ENCODE peak calls at places on chromosomes 1 and 21, in seven cellular contexts. V, E, P, B, O, D and T are unnamed samples.
A peak's percentile ranks its signal among the peaks of the same experiment; 100 is the strongest.

GRCh38 chr1:15027515-15027948 is 126.0 kb upstream of the TMEM51 start:
- DNase-seq in B (peak; percentile 67), E (peak; percentile 52), D (no peak), V (peak; percentile 54), P (peak; percentile 61), O (no peak), T (peak; percentile 81)

GRCh38 chr1:94048413-94049164 is 72.4 kb downstream of the ABCA4 start:
- DNase-seq in P (peak; percentile 77), E (no peak), D (no peak), V (peak; percentile 58), O (no peak), B (peak; percentile 30), T (no peak)

GRCh38 chr1:235021815-235022214 is 106.8 kb downstream of the TOMM20 start:
- DNase-seq in P (no peak), D (no peak), E (no peak), O (no peak), V (no peak), B (no peak), T (no peak)

GRCh38 chr1:24641646-24642151 is 1.4 kb upstream of the SRRM1 start:
- DNase-seq in B (peak; percentile 41), V (peak; percentile 27), D (no peak), O (peak; percentile 17), E (peak; percentile 32), P (no peak), T (peak; percentile 48)

GRCh38 chr1:233796146-233796798 is 108.2 kb upstream of the SLC35F3 start:
- DNase-seq in V (no peak), E (no peak), P (no peak), D (no peak), B (no peak), O (no peak), T (no peak)

GRCh38 chr1:43830802-43831201 is 102.8 kb upstream of the ARTN start:
- DNase-seq in D (no peak), P (no peak), V (no peak), B (no peak), O (no peak), E (no peak), T (no peak)

GRCh38 chr1:1788646-1789431 is 10.6 kb upstream of the NADK start:
- DNase-seq in P (no peak), O (no peak), B (peak; percentile 41), E (no peak), D (no peak), V (no peak), T (peak; percentile 32)

GRCh38 chr21:44370027-44370735 is 16.8 kb downstream of the TRPM2 start:
- DNase-seq in E (peak; percentile 78), V (peak; percentile 4), O (no peak), B (peak; percentile 79), P (peak; percentile 2), D (no peak), T (peak; percentile 78)

GRCh38 chr21:44568667-44569556 is 4.6 kb upstream of the KRTAP10-4 start:
- DNase-seq in B (no peak), D (no peak), O (no peak), P (no peak), E (no peak), V (no peak), T (no peak)

GRCh38 chr1:24126672-24127023 is 14.7 kb upstream of the MYOM3 start:
- DNase-seq in V (no peak), B (no peak), E (no peak), O (no peak), P (no peak), D (no peak), T (no peak)

GRCh38 chr1:172068334-172068733 is 227.0 kb downstream of the DNM3 start:
- DNase-seq in P (no peak), V (no peak), E (no peak), B (no peak), O (no peak), D (no peak), T (no peak)

GRCh38 chr1:21537511-21537931 is 28.3 kb downstream of the ALPL start:
- DNase-seq in B (no peak), E (no peak), D (no peak), P (no peak), V (peak; percentile 71), O (no peak), T (no peak)

GRCh38 chr1:18789246-18789645 is 70.2 kb downstream of the TAS1R2 start:
- DNase-seq in P (no peak), O (no peak), B (no peak), E (no peak), D (no peak), V (no peak), T (no peak)

GRCh38 chr1:207056673-207057072 is 3.6 kb downstream of the PFKFB2 start:
- DNase-seq in V (no peak), D (no peak), O (no peak), B (no peak), P (no peak), E (no peak), T (peak; percentile 45)
- H3K27ac ChIP-seq in V (peak overlapping the region; percentile 92), D (peak overlapping the region; percentile 16), O (no peak overlapping the region), B (no peak overlapping the region), P (no peak overlapping the region), E (no peak overlapping the region), T (peak overlapping the region; percentile 70)

GRCh38 chr21:41753001-41753725 is 13.7 kb downstream of the RIPK4 start:
- DNase-seq in O (no peak), D (no peak), B (no peak), E (no peak), P (no peak), V (no peak), T (no peak)
- H3K27ac ChIP-seq in O (no peak overlapping the region), D (peak overlapping the region; percentile 89), B (no peak overlapping the region), E (no peak overlapping the region), P (no peak overlapping the region), V (no peak overlapping the region), T (no peak overlapping the region)

DNA sequence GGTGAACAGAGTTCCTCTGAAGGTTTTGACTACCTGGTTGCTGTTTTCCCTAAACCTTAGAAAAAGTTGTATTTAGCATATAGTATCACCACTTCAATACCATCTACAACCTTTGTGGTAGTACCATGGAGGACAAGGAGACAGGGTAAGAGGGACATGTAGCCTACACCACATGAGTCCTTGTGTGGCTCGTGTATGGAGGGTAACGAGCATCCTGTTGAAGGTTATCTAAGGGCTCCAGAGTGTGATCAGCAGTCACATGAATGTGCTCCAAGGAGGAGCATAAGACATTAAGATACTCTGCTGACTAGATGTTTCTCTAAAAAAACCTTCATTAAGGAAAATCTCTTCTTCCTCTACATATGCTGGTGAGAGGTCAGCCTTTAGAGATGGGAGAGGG is 67.3 kb downstream of the VCAM1 start:
- DNase-seq in D (no peak), E (no peak), O (no peak), P (no peak), V (no peak), B (no peak), T (no peak)
- H3K27ac ChIP-seq in D (no peak overlapping the region), E (no peak overlapping the region), O (no peak overlapping the region), P (no peak overlapping the region), V (no peak overlapping the region), B (no peak overlapping the region), T (no peak overlapping the region)

GRCh38 chr1:3471356-3472087 is 17.1 kb downstream of the ARHGEF16 start:
- DNase-seq in E (no peak), O (no peak), P (peak; percentile 69), B (peak; percentile 87), V (peak; percentile 57), D (no peak), T (peak; percentile 81)

GRCh38 chr1:3472906-3473305 is 18.4 kb downstream of the ARHGEF16 start:
- DNase-seq in O (no peak), P (no peak), E (no peak), V (no peak), B (no peak), D (no peak), T (no peak)

GRCh38 chr1:3470650-3471355 is 16.3 kb downstream of the ARHGEF16 start:
- DNase-seq in D (no peak), V (no peak), B (no peak), E (no peak), P (no peak), O (no peak), T (no peak)

GRCh38 chr1:3473381-3473844 is 18.9 kb downstream of the ARHGEF16 start:
- DNase-seq in O (no peak), V (no peak), B (no peak), P (peak; percentile 91), D (no peak), E (peak; percentile 89), T (no peak)

DNA sequence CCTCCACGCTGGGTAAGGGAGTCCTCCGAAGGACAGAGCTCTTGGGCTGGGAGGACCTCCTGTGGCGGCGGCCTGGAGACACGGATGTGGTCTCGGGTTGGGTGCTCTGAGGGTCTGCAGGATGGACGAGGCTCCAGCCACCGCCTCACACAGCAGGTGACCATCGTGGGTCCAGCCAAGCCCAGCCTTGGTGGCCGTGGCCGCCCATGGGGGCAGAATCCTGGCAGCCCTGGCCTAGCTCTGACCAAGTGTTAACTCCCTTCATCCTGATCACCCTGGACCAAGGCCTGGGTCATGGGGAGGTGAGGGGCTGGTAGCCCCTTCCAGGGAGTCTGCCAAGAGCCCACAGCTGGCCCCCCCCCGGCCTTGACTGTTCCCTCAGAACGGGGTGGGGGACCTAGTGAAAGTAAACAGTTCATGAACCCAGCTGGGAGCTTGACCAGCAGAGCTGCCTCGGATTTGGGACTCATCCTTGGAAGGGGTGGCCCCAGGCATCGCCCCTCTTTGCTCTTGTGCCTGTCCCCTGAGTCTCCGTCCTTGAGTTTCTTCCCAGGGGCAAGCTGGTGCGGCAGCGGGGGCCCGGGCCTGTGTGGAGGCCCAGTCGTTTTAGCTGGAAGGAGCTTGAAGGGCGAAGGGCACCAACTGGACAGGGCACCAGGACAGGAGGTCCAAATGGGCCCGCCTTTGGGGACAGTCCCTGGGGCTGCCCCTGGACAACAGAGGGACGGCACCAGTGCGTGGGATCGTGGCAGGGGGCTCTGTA is 17.8 kb downstream of the ARHGEF16 start:
- DNase-seq in B (no peak), E (no peak), O (no peak), V (no peak), P (no peak), D (no peak), T (no peak)
- H3K27ac ChIP-seq in B (peak overlapping the region; percentile 22), E (no peak overlapping the region), O (no peak overlapping the region), V (no peak overlapping the region), P (peak overlapping the region; percentile 40), D (peak overlapping the region; percentile 51), T (peak overlapping the region; percentile 54)

GRCh38 chr1:68459796-68460195 is 10.0 kb upstream of the RPE65 start:
- DNase-seq in D (no peak), V (no peak), B (no peak), P (peak; percentile 17), O (no peak), E (peak; percentile 14), T (no peak)

GRCh38 chr1:68460935-68461334 is 11.2 kb upstream of the RPE65 start:
- DNase-seq in P (no peak), B (no peak), D (no peak), O (no peak), E (no peak), V (no peak), T (no peak)

GRCh38 chr1:68470388-68470970 is 20.7 kb upstream of the RPE65 start:
- DNase-seq in O (no peak), V (no peak), B (no peak), D (no peak), P (peak; percentile 25), E (no peak), T (peak; percentile 36)

GRCh38 chr1:68459091-68459490 is 9.3 kb upstream of the RPE65 start:
- DNase-seq in E (no peak), V (no peak), B (no peak), P (no peak), D (no peak), O (no peak), T (no peak)

GRCh38 chr1:68464891-68465290 is 15.1 kb upstream of the RPE65 start:
- DNase-seq in O (no peak), B (peak; percentile 41), D (no peak), E (no peak), V (no peak), P (no peak), T (no peak)
- H3K27ac ChIP-seq in O (no peak overlapping the region), B (no peak overlapping the region), D (no peak overlapping the region), E (no peak overlapping the region), V (no peak overlapping the region), P (no peak overlapping the region), T (no peak overlapping the region)